ENCODE peak calls at places on chromosomes 3 and 15, in six cellular contexts. A, Z, N, H, D and J are unnamed samples.

GRCh38 chr15:65804252-65804931 is 12.3 kb upstream of the DENND4A start:
- ATAC-seq in H (peak; percentile 40), A (no peak), Z (peak; percentile 94), D (peak; percentile 26), N (no peak), J (peak; percentile 65)

GRCh38 chr3:197352382-197352781 is 54.0 kb upstream of the DLG1 start:
- ATAC-seq in A (no peak), H (no peak), D (peak; percentile 45), Z (no peak), N (no peak), J (peak; percentile 78)

GRCh38 chr3:183252973-183253363 is at the start of gene B3GNT5:
- ATAC-seq in N (peak; percentile 65), Z (peak; percentile 20), H (no peak), D (peak; percentile 62), A (peak; percentile 35), J (peak; percentile 46)

GRCh38 chr3:75938921-75939320 is 153.6 kb upstream of the ZNF717 start:
- ATAC-seq in D (no peak), A (no peak), H (no peak), N (no peak), Z (no peak), J (no peak)

GRCh38 chr3:13517253-13517977 is 31.5 kb upstream of the FBLN2 start:
- ATAC-seq in Z (peak; percentile 13), N (no peak), H (no peak), D (peak; percentile 32), A (no peak), J (peak; percentile 85)

GRCh38 chr15:38702178-38702912 is 137.7 kb upstream of the RASGRP1 start:
- ATAC-seq in Z (peak; percentile 37), N (no peak), D (no peak), A (no peak), H (no peak), J (no peak)

GRCh38 chr15:91535856-91536500 is 317.5 kb upstream of the SLCO3A1 start:
- ATAC-seq in A (peak; percentile 64), Z (no peak), D (peak; percentile 44), N (no peak), H (no peak), J (no peak)

GRCh38 chr15:91857224-91857585 is 3.7 kb downstream of the SLCO3A1 start:
- ATAC-seq in D (no peak), Z (no peak), N (no peak), A (no peak), H (no peak), J (no peak)

GRCh38 chr3:161254861-161255260 is 33.8 kb downstream of the NMD3 start:
- ATAC-seq in Z (no peak), A (no peak), D (peak; percentile 20), N (no peak), H (no peak), J (no peak)

GRCh38 chr15:73948982-73949381 is 22.7 kb downstream of the LOXL1 start:
- ATAC-seq in H (no peak), N (no peak), A (no peak), D (no peak), Z (no peak), J (no peak)

GRCh38 chr15:27679203-27679602 is 419.9 kb downstream of the OCA2 start:
- ATAC-seq in A (no peak), N (no peak), Z (no peak), D (no peak), H (no peak), J (no peak)

GRCh38 chr15:78943692-78944091 is 1.2 kb downstream of the CTSH start:
- ATAC-seq in N (no peak), A (no peak), Z (peak; percentile 3), D (peak; percentile 21), H (peak; percentile 1), J (no peak)

GRCh38 chr3:29281265-29282228 is 676 bp downstream of the RBMS3 start:
- ATAC-seq in A (peak; percentile 39), D (no peak), H (peak; percentile 75), Z (no peak), N (peak; percentile 45), J (no peak)

GRCh38 chr15:100008258-100008657 is 275.0 kb upstream of the LYSMD4 start:
- ATAC-seq in A (no peak), H (no peak), D (no peak), N (peak; percentile 32), Z (no peak), J (no peak)

GRCh38 chr15:92082217-92082843 is 228.8 kb downstream of the SLCO3A1 start:
- ATAC-seq in D (peak; percentile 90), Z (peak; percentile 68), A (peak; percentile 77), N (peak; percentile 56), H (peak; percentile 82), J (peak; percentile 77)

GRCh38 chr3:6250167-6250566 is 610.7 kb upstream of the GRM7 start:
- ATAC-seq in Z (no peak), A (no peak), N (no peak), H (peak; percentile 100), D (no peak), J (no peak)

GRCh38 chr15:73366766-73367623 is 1.8 kb downstream of the HCN4 start:
- ATAC-seq in H (no peak), D (no peak), A (peak; percentile 16), Z (no peak), N (no peak), J (no peak)

GRCh38 chr3:184472723-184473419 is 88.7 kb upstream of the EPHB3 start:
- ATAC-seq in A (no peak), Z (no peak), N (no peak), D (no peak), H (no peak), J (peak; percentile 80)

GRCh38 chr3:126996905-126997304 is 14.0 kb downstream of the PLXNA1 start:
- ATAC-seq in H (no peak), Z (no peak), D (no peak), A (no peak), N (no peak), J (no peak)

GRCh38 chr3:13884851-13885703 is 5.2 kb upstream of the WNT7A start:
- ATAC-seq in H (peak; percentile 93), D (peak; percentile 90), N (peak; percentile 64), Z (peak; percentile 79), A (no peak), J (no peak)

GRCh38 chr3:175187586-175187985 is 328.5 kb downstream of the NAALADL2 start:
- ATAC-seq in N (peak; percentile 55), Z (no peak), A (no peak), D (no peak), H (no peak), J (no peak)

GRCh38 chr15:98363416-98363815 is 284.9 kb upstream of the IGF1R start:
- ATAC-seq in H (no peak), N (no peak), A (peak; percentile 85), D (peak; percentile 48), Z (peak; percentile 84), J (no peak)

GRCh38 chr3:66948041-66948440 is 50.1 kb upstream of the KBTBD8 start:
- ATAC-seq in A (no peak), N (no peak), Z (no peak), D (no peak), H (no peak), J (no peak)

GRCh38 chr3:49358217-49358883 is at the start of gene GPX1:
- ATAC-seq in H (peak; percentile 93), N (peak; percentile 97), Z (peak; percentile 93), A (peak; percentile 91), D (no peak), J (peak; percentile 96)

GRCh38 chr3:49358884-49359225 is 702 bp upstream of the GPX1 start:
- ATAC-seq in N (no peak), H (peak; percentile 29), Z (peak; percentile 59), A (no peak), D (no peak), J (no peak)

GRCh38 chr3:49357466-49358216 is 512 bp downstream of the GPX1 start:
- ATAC-seq in D (no peak), Z (peak; percentile 19), N (peak; percentile 54), H (peak; percentile 52), A (peak; percentile 26), J (peak; percentile 52)

GRCh38 chr3:49359623-49360022 is 1.5 kb upstream of the GPX1 start:
- ATAC-seq in D (no peak), N (no peak), A (no peak), H (no peak), Z (no peak), J (no peak)

DNA sequence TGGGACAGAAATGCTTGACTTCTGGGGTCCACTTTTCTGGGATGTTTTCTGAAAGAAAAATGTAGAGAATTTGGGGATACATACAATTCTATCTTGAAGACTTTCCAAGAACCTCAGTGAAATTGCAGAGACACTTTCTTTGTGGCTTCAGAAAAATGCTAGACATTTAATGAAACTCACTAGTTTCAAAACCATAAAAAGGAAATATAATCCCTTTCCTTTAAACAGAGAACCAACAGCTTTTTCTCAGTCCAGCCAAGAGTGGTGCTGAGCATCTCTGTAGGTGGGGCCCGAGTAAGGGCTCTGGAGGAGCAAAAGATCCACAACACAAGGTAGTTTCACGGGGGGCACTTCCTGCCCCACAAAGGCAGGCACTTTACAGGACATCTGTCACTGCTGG is 4.4 kb upstream of the GPX1 start:
- ATAC-seq in D (no peak), A (no peak), Z (no peak), H (no peak), N (no peak), J (no peak)
- TF ChIP-seq EP300 in D (no peak), A (no peak), Z (no peak), H (no peak), N (no peak), J (no peak)

GRCh38 chr15:90344632-90345031 is 7.5 kb upstream of the ZNF774 start:
- ATAC-seq in Z (no peak), N (no peak), A (no peak), H (no peak), D (no peak), J (no peak)
- H3K27ac ChIP-seq in Z (no peak overlapping the region), N (no peak overlapping the region), A (no peak overlapping the region), H (no peak overlapping the region), D (no peak overlapping the region), J (no peak overlapping the region)

GRCh38 chr3:43423634-43424033 is 137.3 kb downstream of the SNRK start:
- ATAC-seq in A (no peak), N (no peak), Z (no peak), D (no peak), H (no peak), J (no peak)

GRCh38 chr3:43425829-43426228 is 139.5 kb downstream of the SNRK start:
- ATAC-seq in Z (no peak), N (no peak), H (no peak), A (no peak), D (no peak), J (no peak)

GRCh38 chr3:43426388-43426787 is 140.0 kb downstream of the SNRK start:
- ATAC-seq in A (no peak), N (no peak), D (no peak), Z (no peak), H (no peak), J (no peak)

GRCh38 chr3:43418601-43419272 is 132.4 kb downstream of the SNRK start:
- ATAC-seq in A (no peak), Z (no peak), N (peak; percentile 69), H (no peak), D (no peak), J (peak; percentile 31)

DNA sequence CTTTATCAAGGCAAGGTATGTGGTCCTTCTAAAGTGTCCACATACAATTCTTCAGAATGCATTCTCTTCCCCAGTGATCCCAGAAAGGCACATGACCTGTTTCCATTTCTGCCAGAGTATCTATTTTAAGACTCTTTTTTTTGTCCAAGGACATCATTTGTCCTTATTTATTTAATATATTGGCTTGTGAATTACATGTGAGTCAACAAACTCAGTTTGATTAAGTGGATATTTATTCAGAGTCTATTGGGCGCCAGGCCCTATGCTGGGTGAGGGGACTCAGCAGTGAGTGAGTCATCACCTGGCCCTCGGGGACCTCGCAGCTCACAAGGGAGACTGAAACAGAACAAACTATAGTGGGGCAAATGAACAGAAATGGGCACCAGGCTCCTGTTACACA is 136.8 kb downstream of the SNRK start:
- ATAC-seq in N (peak; percentile 49), A (no peak), D (no peak), H (no peak), Z (no peak), J (peak; percentile 89)
- TF ChIP-seq EP300 in N (no peak), A (no peak), D (no peak), H (no peak), Z (no peak), J (no peak)

GRCh38 chr3:72483554-72484104 is 364.6 kb downstream of the SHQ1 start:
- ATAC-seq in A (no peak), D (no peak), N (no peak), Z (no peak), H (no peak), J (no peak)
- H3K27ac ChIP-seq in A (no peak overlapping the region), D (no peak overlapping the region), N (no peak overlapping the region), Z (no peak overlapping the region), H (no peak overlapping the region), J (peak overlapping the region; percentile 69)